ENCODE peak calls at places on chromosomes 6 and 20, in eight cellular contexts. F, N, V, M, P, D, T and A are unnamed samples.

GRCh38 chr6:152943260-152943897 is 39.5 kb downstream of the FBXO5 start:
- DNase-seq in M (no peak), P (no peak), N (no peak), T (no peak), F (no peak), V (peak), D (no peak), A (no peak)

GRCh38 chr6:106880952-106881351 is 93.6 kb downstream of the CD24 start:
- DNase-seq in F (no peak), D (no peak), P (no peak), M (no peak), T (no peak), N (no peak), V (no peak), A (no peak)

GRCh38 chr6:167350322-167350721 is 25.4 kb downstream of the TTLL2 start:
- DNase-seq in D (no peak), T (no peak), M (peak), V (no peak), P (no peak), F (no peak), N (no peak), A (no peak)

GRCh38 chr20:19249515-19249914 is 37.1 kb downstream of the SLC24A3 start:
- DNase-seq in N (no peak), F (no peak), D (no peak), T (peak), M (no peak), V (peak), P (no peak), A (no peak)

GRCh38 chr6:1297746-1298145 is 14.2 kb upstream of the FOXQ1 start:
- DNase-seq in P (no peak), M (no peak), D (no peak), T (peak), F (no peak), N (peak), V (peak), A (no peak)

GRCh38 chr6:127342296-127342945 is 988 bp downstream of the ECHDC1 start:
- DNase-seq in M (peak), V (peak), D (peak), N (peak), P (no peak), F (peak), T (peak), A (no peak)

GRCh38 chr6:37175332-37176267 is 5.6 kb downstream of the PIM1 start:
- DNase-seq in P (no peak), F (no peak), N (no peak), D (peak), T (no peak), V (no peak), M (no peak), A (no peak)

GRCh38 chr6:42201382-42201781 is 6.6 kb upstream of the GUCA1B start:
- DNase-seq in F (no peak), P (no peak), V (no peak), N (peak), T (peak), M (no peak), D (peak), A (no peak)

GRCh38 chr20:49676581-49677291 is 36.9 kb downstream of the B4GALT5 start:
- DNase-seq in V (peak), M (no peak), N (peak), F (peak), T (peak), D (peak), P (no peak), A (no peak)

GRCh38 chr20:6700563-6701328 is 66.7 kb upstream of the BMP2 start:
- DNase-seq in P (no peak), V (no peak), N (no peak), F (peak), M (no peak), D (no peak), T (no peak), A (no peak)

GRCh38 chr20:41116282-41116960 is 20.9 kb upstream of the PLCG1 start:
- DNase-seq in P (no peak), T (no peak), V (no peak), F (no peak), N (no peak), M (no peak), D (no peak), A (no peak)

GRCh38 chr6:10529231-10529801 is 8.2 kb downstream of the GCNT2 start:
- DNase-seq in V (no peak), M (no peak), T (no peak), P (no peak), F (no peak), D (no peak), N (no peak), A (no peak)

GRCh38 chr6:1806935-1807334 is 197.2 kb downstream of the FOXC1 start:
- DNase-seq in M (no peak), P (no peak), F (no peak), V (no peak), T (no peak), D (no peak), N (no peak), A (no peak)

GRCh38 chr6:167399051-167399387 is 74.1 kb downstream of the TTLL2 start:
- DNase-seq in P (no peak), N (no peak), M (no peak), T (no peak), V (no peak), D (no peak), F (no peak), A (no peak)

GRCh38 chr6:168648240-168648639 is 207.3 kb downstream of the SMOC2 start:
- DNase-seq in D (no peak), N (no peak), F (no peak), T (no peak), V (peak), M (no peak), P (peak), A (no peak)

DNA sequence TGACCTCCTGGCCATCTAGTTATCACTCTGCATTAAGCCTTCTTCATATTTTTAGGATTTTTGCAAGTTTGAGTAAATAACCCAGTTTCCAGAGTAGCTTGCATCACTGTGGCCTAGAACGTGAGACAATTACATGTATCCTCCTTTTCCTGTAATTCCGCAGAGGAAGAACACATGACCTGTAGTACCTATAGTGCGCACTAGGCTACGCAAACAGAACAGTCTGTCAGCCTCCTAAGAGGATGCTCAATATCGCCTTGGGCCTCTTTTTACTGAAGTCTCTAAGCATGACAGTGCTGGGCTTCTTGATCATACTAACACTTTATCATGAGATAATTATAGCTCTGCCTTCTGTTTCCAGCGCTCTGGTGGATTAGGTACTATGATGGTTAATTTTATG is 20.2 kb upstream of the NR2E1 start:
- DNase-seq in D (no peak), P (no peak), V (no peak), N (no peak), F (no peak), M (peak), T (no peak), A (no peak)
- TF ChIP-seq CTCF in D (no peak), P (peak), V (no peak), N (no peak), F (no peak), M (peak), T (no peak), A (no peak)

GRCh38 chr20:44711237-44711636 is 3.9 kb upstream of the CCN5 start:
- DNase-seq in M (no peak), P (no peak), N (no peak), V (peak), D (peak), T (peak), F (no peak), A (no peak)

GRCh38 chr20:44706371-44707258 is 8.6 kb upstream of the CCN5 start:
- DNase-seq in P (no peak), F (no peak), M (no peak), T (no peak), N (peak), D (peak), V (peak), A (no peak)

GRCh38 chr20:44707259-44707580 is 7.9 kb upstream of the CCN5 start:
- DNase-seq in M (no peak), D (no peak), V (no peak), N (peak), F (no peak), P (no peak), T (no peak), A (no peak)

GRCh38 chr20:44709380-44709779 is 5.8 kb upstream of the CCN5 start:
- DNase-seq in P (no peak), N (no peak), M (no peak), T (no peak), D (no peak), V (no peak), F (no peak), A (no peak)

DNA sequence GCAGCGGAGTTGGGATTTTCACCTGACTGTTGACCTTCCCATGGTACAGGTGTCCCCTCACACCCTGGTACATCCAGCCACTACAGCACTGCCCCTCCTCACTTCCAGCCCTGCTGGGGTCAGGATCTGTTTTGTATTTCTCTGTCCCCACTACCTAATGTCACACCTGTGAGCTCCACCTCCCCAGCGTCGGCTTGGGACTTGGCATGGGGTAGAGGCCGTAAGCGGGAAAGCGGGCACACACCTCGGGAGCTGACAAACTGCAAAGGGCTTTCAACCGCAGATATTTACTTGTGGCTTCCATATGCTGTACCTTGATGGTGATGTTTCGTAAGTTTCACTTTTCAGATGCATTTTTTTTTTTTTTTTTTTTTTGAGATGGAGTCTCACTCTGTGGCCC is 5.4 kb upstream of the CCN5 start:
- DNase-seq in V (no peak), M (no peak), N (no peak), F (no peak), D (no peak), P (no peak), T (no peak), A (no peak)
- TF ChIP-seq CTCF in V (no peak), M (no peak), N (no peak), F (no peak), D (no peak), P (no peak), T (no peak), A (no peak)

DNA sequence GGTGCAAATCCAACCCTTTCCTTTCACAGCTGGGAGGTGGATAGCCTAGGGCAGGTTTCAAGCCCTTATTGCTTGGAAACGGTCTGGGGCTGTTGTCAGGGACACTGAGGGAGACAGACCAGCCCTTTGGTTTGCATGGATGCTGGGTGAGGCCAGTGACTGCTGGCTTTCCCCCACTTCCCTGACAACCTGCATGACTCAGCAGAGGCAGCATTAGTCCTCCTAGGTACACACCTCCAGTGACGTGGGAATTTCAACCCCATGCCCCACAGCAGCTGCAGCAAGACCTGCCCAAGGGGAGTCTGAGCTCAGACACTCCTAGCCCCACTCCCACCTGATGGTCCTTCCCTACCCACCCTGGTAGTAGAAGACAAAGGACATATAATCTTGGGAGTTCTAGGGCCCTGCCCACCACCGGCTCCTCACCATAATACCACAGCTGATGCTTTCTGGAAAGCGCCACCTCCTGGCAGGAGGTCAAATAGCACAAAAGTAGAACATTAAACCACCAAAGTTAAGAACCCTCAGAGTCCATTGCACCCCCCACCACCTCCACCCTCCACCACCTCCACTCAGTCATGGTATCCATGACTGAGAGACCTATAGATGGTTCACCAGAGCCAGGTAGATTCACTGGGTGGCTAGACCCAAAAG is 797.8 kb upstream of the MAN1A1 start:
- DNase-seq in N (no peak), V (no peak), T (no peak), P (no peak), F (no peak), D (no peak), M (no peak), A (peak)
- TF ChIP-seq CTCF in N (no peak), V (no peak), T (no peak), P (peak), F (no peak), D (no peak), M (peak), A (no peak)

DNA sequence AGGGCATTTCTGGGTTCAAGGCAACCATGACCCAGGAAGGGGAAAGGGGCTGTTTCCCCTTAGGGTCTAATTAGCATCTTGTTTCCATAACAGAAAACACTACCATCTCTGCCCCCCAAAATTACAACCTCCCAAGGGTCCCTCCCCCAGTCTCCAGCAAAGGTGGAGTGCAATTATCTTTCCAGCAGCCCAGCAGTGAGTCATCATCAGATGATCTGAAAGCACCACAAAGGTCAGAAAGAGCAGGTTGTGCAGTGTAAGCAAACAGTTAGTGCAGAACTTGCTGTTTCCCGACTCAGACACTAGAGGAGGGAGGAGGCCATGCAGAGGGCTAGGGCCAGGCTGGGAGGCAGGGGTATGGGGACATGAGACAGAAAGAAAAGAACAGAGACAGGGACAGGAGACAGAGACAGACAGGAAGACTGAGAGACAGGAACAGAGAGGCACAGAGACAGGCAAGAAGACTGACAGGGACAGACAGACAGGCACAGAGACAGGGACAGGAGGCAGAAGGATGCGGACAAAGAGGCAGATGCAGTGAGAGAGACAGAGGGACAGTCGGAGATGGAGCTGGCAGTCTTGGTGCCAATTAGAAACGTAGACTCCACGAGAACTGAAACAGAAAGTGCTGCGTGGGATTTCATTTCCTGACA is 62.5 kb downstream of the PYGB start:
- DNase-seq in V (peak), N (peak), D (peak), M (peak), T (peak), P (peak), F (peak), A (peak)
- TF ChIP-seq CTCF in V (peak), N (peak), D (peak), M (peak), T (peak), P (peak), F (peak), A (no peak)

GRCh38 chr6:69456086-69456485 is 340.7 kb downstream of the LMBRD1 start:
- DNase-seq in T (no peak), M (peak), D (no peak), V (no peak), P (no peak), F (no peak), N (no peak), A (no peak)
- TF ChIP-seq CTCF in T (no peak), M (no peak), D (no peak), V (no peak), P (no peak), F (no peak), N (no peak), A (no peak)